ENCODE peak calls at places on chromosomes 16 and 17, in seven cellular contexts. N, F, I, L, M, V and J are unnamed samples.

GRCh38 chr16:82979406-82980111 is 352.8 kb downstream of the CDH13 start:
- DNase-seq in N (no peak), F (no peak), I (peak; percentile 20), L (no peak), M (no peak), V (no peak), J (no peak)

GRCh38 chr16:13113786-13114185 is 212.4 kb downstream of the SHISA9 start:
- DNase-seq in N (no peak), F (no peak), I (no peak), L (no peak), M (no peak), V (no peak), J (no peak)

GRCh38 chr17:6507535-6507934 is 48.8 kb downstream of the PITPNM3 start:
- DNase-seq in N (no peak), F (no peak), I (peak; percentile 85), L (peak; percentile 54), M (no peak), V (peak; percentile 48), J (no peak)

GRCh38 chr17:70365098-70365583 is 195.8 kb downstream of the KCNJ2 start:
- DNase-seq in N (no peak), F (no peak), I (peak; percentile 78), L (no peak), M (no peak), V (no peak), J (no peak)

GRCh38 chr17:7186241-7186640 is 7.1 kb upstream of the ASGR1 start:
- DNase-seq in N (no peak), F (no peak), I (no peak), L (no peak), M (no peak), V (no peak), J (peak; percentile 33)

GRCh38 chr16:87734644-87735043 is 31.1 kb downstream of the KLHDC4 start:
- DNase-seq in N (no peak), F (no peak), I (no peak), L (no peak), M (no peak), V (no peak), J (no peak)

GRCh38 chr16:69311533-69312388 is 611 bp downstream of the VPS4A start:
- DNase-seq in N (peak; percentile 94), F (no peak), I (no peak), L (peak; percentile 46), M (no peak), V (peak; percentile 66), J (peak; percentile 79)

GRCh38 chr17:67689534-67690177 is 28.1 kb upstream of the NOL11 start:
- DNase-seq in N (no peak), F (peak; percentile 41), I (peak; percentile 66), L (peak; percentile 27), M (peak; percentile 74), V (peak; percentile 72), J (peak; percentile 55)

GRCh38 chr17:77379065-77379428 is 238.3 kb downstream of the SEC14L1 start:
- DNase-seq in N (no peak), F (no peak), I (no peak), L (no peak), M (no peak), V (no peak), J (no peak)

GRCh38 chr17:63954402-63955063 is 18.2 kb downstream of the SCN4A start:
- DNase-seq in N (peak; percentile 90), F (no peak), I (no peak), L (peak; percentile 34), M (no peak), V (peak; percentile 79), J (no peak)

GRCh38 chr17:71494045-71494444 is 626.8 kb upstream of the SOX9 start:
- DNase-seq in N (no peak), F (no peak), I (peak; percentile 28), L (no peak), M (no peak), V (no peak), J (no peak)

GRCh38 chr17:47208744-47209488 is at the start of gene MYL4:
- DNase-seq in N (no peak), F (no peak), I (no peak), L (no peak), M (no peak), V (no peak), J (peak; percentile 90)

GRCh38 chr16:11152677-11153321 is 103.2 kb downstream of the SOCS1 start:
- DNase-seq in N (peak; percentile 20), F (no peak), I (no peak), L (no peak), M (no peak), V (no peak), J (no peak)

GRCh38 chr17:38797828-38798227 is 1.5 kb downstream of the PIP4K2B start:
- DNase-seq in N (no peak), F (no peak), I (peak; percentile 18), L (no peak), M (no peak), V (no peak), J (no peak)

GRCh38 chr16:71338632-71339031 is 19.9 kb upstream of the CALB2 start:
- DNase-seq in N (no peak), F (no peak), I (no peak), L (no peak), M (no peak), V (no peak), J (no peak)

GRCh38 chr16:7313170-7313569 is 19.5 kb upstream of the RBFOX1 start:
- DNase-seq in N (no peak), F (no peak), I (no peak), L (no peak), M (no peak), V (no peak), J (no peak)

GRCh38 chr16:2948807-2949704 is 15.0 kb upstream of the KREMEN2 start:
- DNase-seq in N (no peak), F (no peak), I (no peak), L (no peak), M (no peak), V (no peak), J (no peak)

GRCh38 chr16:67186550-67186950 is 2.8 kb upstream of the MATCAP1 start:
- DNase-seq in N (no peak), F (no peak), I (no peak), L (no peak), M (no peak), V (no peak), J (no peak)

GRCh38 chr17:37557482-37557881 is 51.7 kb downstream of the SYNRG start:
- DNase-seq in N (no peak), F (no peak), I (no peak), L (no peak), M (no peak), V (no peak), J (no peak)

GRCh38 chr17:43882761-43883415 is 24.4 kb downstream of the MPP2 start:
- DNase-seq in N (peak; percentile 65), F (no peak), I (no peak), L (no peak), M (no peak), V (no peak), J (no peak)

GRCh38 chr17:80992948-80993624 is 1.4 kb downstream of the CHMP6 start:
- DNase-seq in N (peak; percentile 73), F (no peak), I (no peak), L (no peak), M (no peak), V (no peak), J (no peak)

GRCh38 chr16:11547517-11547916 is 39.2 kb downstream of the LITAF start:
- DNase-seq in N (no peak), F (no peak), I (no peak), L (no peak), M (no peak), V (no peak), J (no peak)

GRCh38 chr17:77507116-77507885 is 366.5 kb downstream of the SEC14L1 start:
- DNase-seq in N (peak; percentile 40), F (no peak), I (no peak), L (peak; percentile 3), M (no peak), V (peak; percentile 41), J (no peak)

DNA sequence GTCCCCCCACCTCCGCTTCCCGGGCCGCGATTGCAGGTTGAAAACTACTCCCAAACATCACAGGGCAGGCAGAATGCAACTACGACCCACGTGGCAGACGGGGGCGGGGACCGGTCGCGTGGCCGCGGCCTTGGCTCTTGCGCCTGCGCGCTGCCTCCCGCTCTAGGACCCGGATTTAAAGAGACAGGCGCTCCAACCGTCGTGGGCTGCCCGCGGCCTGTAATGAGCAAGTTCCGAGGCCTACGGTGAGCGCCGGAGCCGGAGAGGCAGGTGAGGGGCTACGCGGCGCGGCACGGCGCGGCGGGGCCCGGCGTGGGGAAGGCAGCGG is at the start of gene LIG3:
- DNase-seq in N (peak; percentile 97), F (peak; percentile 94), I (peak; percentile 92), L (peak; percentile 96), M (peak; percentile 93), V (peak; percentile 97), J (peak; percentile 95)
- TF ChIP-seq POLR2A in N (peak; percentile 56), F (no peak), I (peak; percentile 87), L (peak; percentile 39), M (peak; percentile 50), V (no peak), J (peak; percentile 74)

GRCh38 chr16:31704138-31704537 is 169.5 kb upstream of the ZNF267 start:
- DNase-seq in N (no peak), F (no peak), I (no peak), L (no peak), M (no peak), V (no peak), J (no peak)
- TF ChIP-seq POLR2A in N (no peak), F (no peak), I (no peak), L (no peak), M (no peak), V (no peak), J (no peak)

GRCh38 chr17:28811594-28812135 is 30.9 kb downstream of the FAM222B start:
- DNase-seq in N (no peak), F (no peak), I (peak; percentile 21), L (peak; percentile 21), M (peak; percentile 7), V (no peak), J (peak; percentile 62)

GRCh38 chr17:28812980-28813377 is 29.6 kb downstream of the FAM222B start:
- DNase-seq in N (no peak), F (no peak), I (peak; percentile 71), L (no peak), M (no peak), V (no peak), J (no peak)

GRCh38 chr17:28816540-28816939 is 26.1 kb downstream of the FAM222B start:
- DNase-seq in N (no peak), F (no peak), I (no peak), L (no peak), M (no peak), V (no peak), J (no peak)

GRCh38 chr17:28810437-28810836 is 32.2 kb downstream of the FAM222B start:
- DNase-seq in N (no peak), F (no peak), I (no peak), L (no peak), M (no peak), V (no peak), J (no peak)

GRCh38 chr17:28812136-28812979 is 30.2 kb downstream of the FAM222B start:
- DNase-seq in N (peak; percentile 99), F (peak; percentile 98), I (peak; percentile 96), L (peak; percentile 98), M (peak; percentile 98), V (peak; percentile 98), J (peak; percentile 94)
- TF ChIP-seq POLR2A in N (no peak), F (no peak), I (peak; percentile 72), L (peak; percentile 33), M (peak; percentile 59), V (peak; percentile 21), J (no peak)

DNA sequence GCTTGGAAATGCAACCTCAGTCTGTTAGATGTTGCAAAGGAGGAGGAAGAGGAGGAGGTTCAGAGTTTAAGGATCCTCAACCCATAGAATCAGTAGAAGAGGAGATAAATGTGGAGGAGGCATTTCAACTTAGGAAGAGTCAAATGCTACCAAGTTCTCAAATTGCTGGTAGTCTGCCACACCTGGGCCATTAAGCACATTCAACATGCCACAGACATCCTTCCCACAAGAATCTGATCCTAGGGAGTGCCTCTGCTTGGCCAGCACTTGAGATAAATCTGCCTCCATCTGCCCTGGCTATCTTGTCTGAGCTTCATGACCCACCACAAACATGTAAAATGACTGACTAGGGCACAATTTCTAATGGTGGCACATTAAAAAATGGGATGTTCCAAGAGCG is 37.3 kb upstream of the AXIN2 start:
- DNase-seq in N (no peak), F (no peak), I (no peak), L (no peak), M (no peak), V (no peak), J (no peak)
- TF ChIP-seq POLR2A in N (no peak), F (no peak), I (no peak), L (no peak), M (no peak), V (no peak), J (no peak)